ENCODE peak calls at places on chromosome 20, in six cellular contexts. One of them, this sample, is unnamed.

GRCh38 chr20:25017257-25017803 is 24.8 kb upstream of the APMAP start:
- DNase-seq in HCEC 1CT: no peak
- DNase-seq in fibroblast of the aortic adventitia: no peak
- DNase-seq in heart left ventricle: peak; percentile 20
- DNase-seq in activated naive CD8-positive, alpha-beta T cell treated with anti-CD3 and anti-CD28 coated beads for 36 hours: no peak
- DNase-seq in RCC 7860: no peak
- DNase-seq in this sample: no peak

GRCh38 chr20:53805895-53806384 is 212.3 kb upstream of the ZNF217 start:
- DNase-seq in HCEC 1CT: peak; percentile 84
- DNase-seq in fibroblast of the aortic adventitia: peak; percentile 70
- DNase-seq in heart left ventricle: no peak
- DNase-seq in activated naive CD8-positive, alpha-beta T cell treated with anti-CD3 and anti-CD28 coated beads for 36 hours: no peak
- DNase-seq in RCC 7860: peak; percentile 37
- DNase-seq in this sample: no peak

GRCh38 chr20:38373231-38373867 is 27.1 kb downstream of the LBP start:
- DNase-seq in HCEC 1CT: no peak
- DNase-seq in fibroblast of the aortic adventitia: peak; percentile 36
- DNase-seq in heart left ventricle: no peak
- DNase-seq in activated naive CD8-positive, alpha-beta T cell treated with anti-CD3 and anti-CD28 coated beads for 36 hours: no peak
- DNase-seq in RCC 7860: no peak
- DNase-seq in this sample: no peak

GRCh38 chr20:63597651-63598478 is 23.8 kb upstream of the HELZ2 start:
- DNase-seq in HCEC 1CT: no peak
- DNase-seq in fibroblast of the aortic adventitia: no peak
- DNase-seq in heart left ventricle: peak; percentile 7
- DNase-seq in activated naive CD8-positive, alpha-beta T cell treated with anti-CD3 and anti-CD28 coated beads for 36 hours: no peak
- DNase-seq in RCC 7860: no peak
- DNase-seq in this sample: no peak

GRCh38 chr20:13995086-13995665 is at the start of gene MACROD2:
- DNase-seq in HCEC 1CT: no peak
- DNase-seq in fibroblast of the aortic adventitia: peak; percentile 76
- DNase-seq in heart left ventricle: peak; percentile 91
- DNase-seq in activated naive CD8-positive, alpha-beta T cell treated with anti-CD3 and anti-CD28 coated beads for 36 hours: peak; percentile 67
- DNase-seq in RCC 7860: peak; percentile 51
- DNase-seq in this sample: peak; percentile 93

GRCh38 chr20:20786428-20786827 is 74.0 kb upstream of the RALGAPA2 start:
- DNase-seq in HCEC 1CT: no peak
- DNase-seq in fibroblast of the aortic adventitia: no peak
- DNase-seq in heart left ventricle: peak; percentile 58
- DNase-seq in activated naive CD8-positive, alpha-beta T cell treated with anti-CD3 and anti-CD28 coated beads for 36 hours: no peak
- DNase-seq in RCC 7860: no peak
- DNase-seq in this sample: peak; percentile 72

GRCh38 chr20:62924567-62925419 is 1.5 kb downstream of the DIDO1 start:
- DNase-seq in HCEC 1CT: no peak
- DNase-seq in fibroblast of the aortic adventitia: peak; percentile 63
- DNase-seq in heart left ventricle: no peak
- DNase-seq in activated naive CD8-positive, alpha-beta T cell treated with anti-CD3 and anti-CD28 coated beads for 36 hours: peak; percentile 23
- DNase-seq in RCC 7860: peak; percentile 23
- DNase-seq in this sample: no peak

GRCh38 chr20:23361108-23361650 is 803 bp upstream of the GZF1 start:
- DNase-seq in HCEC 1CT: peak; percentile 30
- DNase-seq in fibroblast of the aortic adventitia: peak; percentile 49
- DNase-seq in heart left ventricle: no peak
- DNase-seq in activated naive CD8-positive, alpha-beta T cell treated with anti-CD3 and anti-CD28 coated beads for 36 hours: no peak
- DNase-seq in RCC 7860: peak; percentile 3
- DNase-seq in this sample: no peak

GRCh38 chr20:1856419-1856818 is 38.8 kb upstream of the SIRPA start:
- DNase-seq in HCEC 1CT: no peak
- DNase-seq in fibroblast of the aortic adventitia: peak; percentile 43
- DNase-seq in heart left ventricle: no peak
- DNase-seq in activated naive CD8-positive, alpha-beta T cell treated with anti-CD3 and anti-CD28 coated beads for 36 hours: no peak
- DNase-seq in RCC 7860: no peak
- DNase-seq in this sample: no peak

GRCh38 chr20:57243480-57244220 is 22.8 kb downstream of the BMP7 start:
- DNase-seq in HCEC 1CT: no peak
- DNase-seq in fibroblast of the aortic adventitia: no peak
- DNase-seq in heart left ventricle: no peak
- DNase-seq in activated naive CD8-positive, alpha-beta T cell treated with anti-CD3 and anti-CD28 coated beads for 36 hours: no peak
- DNase-seq in RCC 7860: no peak
- DNase-seq in this sample: no peak

This sample was measured in Right ventricle myocardium superior.